ENCODE peak calls at places on chromosomes 4 and X, in nine cellular contexts. One of them, this sample, is unnamed.
A peak's percentile ranks its signal among the peaks of the same experiment; 100 is the strongest.

GRCh38 chrX:54786972-54787371 is 11.1 kb downstream of the ITIH6 start:
- DNase-seq in gastrocnemius medialis: no peak
- DNase-seq in H9: peak; percentile 46
- DNase-seq in right atrium auricular region: no peak
- DNase-seq in body of pancreas: peak; percentile 16
- DNase-seq in HCT116: no peak
- DNase-seq in heart left ventricle: no peak
- DNase-seq in neural progenitor cell: no peak
- DNase-seq in Panc1: no peak
- DNase-seq in this sample: no peak

GRCh38 chrX:97494756-97495372 is 611.2 kb downstream of the RPA4 start:
- DNase-seq in gastrocnemius medialis: no peak
- DNase-seq in H9: no peak
- DNase-seq in right atrium auricular region: no peak
- DNase-seq in body of pancreas: no peak
- DNase-seq in HCT116: no peak
- DNase-seq in heart left ventricle: no peak
- DNase-seq in neural progenitor cell: no peak
- DNase-seq in Panc1: no peak
- DNase-seq in this sample: no peak

GRCh38 chrX:120790552-120790951 is 85.1 kb downstream of the CT47B1 start:
- DNase-seq in gastrocnemius medialis: no peak
- DNase-seq in H9: no peak
- DNase-seq in right atrium auricular region: no peak
- DNase-seq in body of pancreas: no peak
- DNase-seq in HCT116: no peak
- DNase-seq in heart left ventricle: no peak
- DNase-seq in neural progenitor cell: no peak
- DNase-seq in Panc1: no peak
- DNase-seq in this sample: no peak

GRCh38 chr4:30916337-30917274 is 196.4 kb downstream of the PCDH7 start:
- DNase-seq in gastrocnemius medialis: no peak
- DNase-seq in H9: no peak
- DNase-seq in right atrium auricular region: no peak
- DNase-seq in body of pancreas: no peak
- DNase-seq in HCT116: no peak
- DNase-seq in heart left ventricle: no peak
- DNase-seq in neural progenitor cell: no peak
- DNase-seq in Panc1: no peak
- DNase-seq in this sample: no peak

GRCh38 chr4:26611879-26612278 is 28.0 kb downstream of the TBC1D19 start:
- DNase-seq in gastrocnemius medialis: no peak
- DNase-seq in H9: no peak
- DNase-seq in right atrium auricular region: no peak
- DNase-seq in body of pancreas: no peak
- DNase-seq in HCT116: no peak
- DNase-seq in heart left ventricle: no peak
- DNase-seq in neural progenitor cell: no peak
- DNase-seq in Panc1: no peak
- DNase-seq in this sample: no peak

GRCh38 chr4:177185151-177185550 is 124.5 kb upstream of the NEIL3 start:
- DNase-seq in gastrocnemius medialis: no peak
- DNase-seq in H9: no peak
- DNase-seq in right atrium auricular region: no peak
- DNase-seq in body of pancreas: no peak
- DNase-seq in HCT116: no peak
- DNase-seq in heart left ventricle: no peak
- DNase-seq in neural progenitor cell: peak; percentile 15
- DNase-seq in Panc1: no peak
- DNase-seq in this sample: no peak

GRCh38 chr4:16415751-16416150 is 189.5 kb upstream of the TAPT1 start:
- DNase-seq in gastrocnemius medialis: no peak
- DNase-seq in H9: no peak
- DNase-seq in right atrium auricular region: no peak
- DNase-seq in body of pancreas: no peak
- DNase-seq in HCT116: no peak
- DNase-seq in heart left ventricle: no peak
- DNase-seq in neural progenitor cell: no peak
- DNase-seq in Panc1: no peak
- DNase-seq in this sample: no peak

GRCh38 chr4:88938138-88938537 is 118.8 kb downstream of the FAM13A start:
- DNase-seq in gastrocnemius medialis: no peak
- DNase-seq in H9: no peak
- DNase-seq in right atrium auricular region: no peak
- DNase-seq in body of pancreas: no peak
- DNase-seq in HCT116: no peak
- DNase-seq in heart left ventricle: no peak
- DNase-seq in neural progenitor cell: no peak
- DNase-seq in Panc1: no peak
- DNase-seq in this sample: no peak

GRCh38 chrX:1246816-1247215 is 21.8 kb upstream of the CSF2RA start:
- DNase-seq in gastrocnemius medialis: no peak
- DNase-seq in H9: peak; percentile 81
- DNase-seq in right atrium auricular region: peak; percentile 81
- DNase-seq in body of pancreas: peak; percentile 59
- DNase-seq in HCT116: peak; percentile 74
- DNase-seq in heart left ventricle: peak; percentile 59
- DNase-seq in neural progenitor cell: peak; percentile 72
- DNase-seq in Panc1: peak; percentile 32
- DNase-seq in this sample: no peak

GRCh38 chrX:19642517-19643109 is 127.3 kb upstream of the MAP3K15 start:
- DNase-seq in gastrocnemius medialis: no peak
- DNase-seq in H9: no peak
- DNase-seq in right atrium auricular region: no peak
- DNase-seq in body of pancreas: no peak
- DNase-seq in HCT116: no peak
- DNase-seq in heart left ventricle: no peak
- DNase-seq in neural progenitor cell: no peak
- DNase-seq in Panc1: no peak
- DNase-seq in this sample: no peak

GRCh38 chr4:10144479-10144878 is 27.9 kb upstream of the WDR1 start:
- DNase-seq in gastrocnemius medialis: no peak
- DNase-seq in H9: no peak
- DNase-seq in right atrium auricular region: no peak
- DNase-seq in body of pancreas: no peak
- DNase-seq in HCT116: no peak
- DNase-seq in heart left ventricle: no peak
- DNase-seq in neural progenitor cell: no peak
- DNase-seq in Panc1: no peak
- DNase-seq in this sample: no peak

GRCh38 chr4:76752911-76753494 is 144.9 kb downstream of the SOWAHB start:
- DNase-seq in gastrocnemius medialis: no peak
- DNase-seq in H9: no peak
- DNase-seq in right atrium auricular region: no peak
- DNase-seq in body of pancreas: no peak
- DNase-seq in HCT116: peak; percentile 64
- DNase-seq in heart left ventricle: no peak
- DNase-seq in neural progenitor cell: no peak
- DNase-seq in Panc1: no peak
- DNase-seq in this sample: no peak

GRCh38 chr4:189409158-189409557 is 531.5 kb upstream of the FRG1 start:
- DNase-seq in gastrocnemius medialis: no peak
- DNase-seq in H9: no peak
- DNase-seq in right atrium auricular region: no peak
- DNase-seq in body of pancreas: no peak
- DNase-seq in HCT116: no peak
- DNase-seq in heart left ventricle: no peak
- DNase-seq in neural progenitor cell: no peak
- DNase-seq in Panc1: no peak
- DNase-seq in this sample: no peak

GRCh38 chrX:40109288-40110008 is 11.7 kb upstream of the BCOR start:
- DNase-seq in gastrocnemius medialis: no peak
- DNase-seq in H9: peak; percentile 73
- DNase-seq in right atrium auricular region: peak; percentile 72
- DNase-seq in body of pancreas: peak; percentile 76
- DNase-seq in HCT116: no peak
- DNase-seq in heart left ventricle: peak; percentile 71
- DNase-seq in neural progenitor cell: peak; percentile 73
- DNase-seq in Panc1: no peak
- DNase-seq in this sample: no peak

GRCh38 chr4:71229477-71230257 is 109.2 kb upstream of the SLC4A4 start:
- DNase-seq in gastrocnemius medialis: no peak
- DNase-seq in H9: peak; percentile 36
- DNase-seq in right atrium auricular region: no peak
- DNase-seq in body of pancreas: peak; percentile 48
- DNase-seq in HCT116: peak; percentile 7
- DNase-seq in heart left ventricle: peak; percentile 31
- DNase-seq in neural progenitor cell: peak; percentile 64
- DNase-seq in Panc1: peak; percentile 13
- DNase-seq in this sample: peak; percentile 14

GRCh38 chrX:70253377-70254062 is 6.5 kb downstream of the P2RY4 start:
- DNase-seq in gastrocnemius medialis: no peak
- DNase-seq in H9: no peak
- DNase-seq in right atrium auricular region: no peak
- DNase-seq in body of pancreas: no peak
- DNase-seq in HCT116: peak; percentile 39
- DNase-seq in heart left ventricle: no peak
- DNase-seq in neural progenitor cell: no peak
- DNase-seq in Panc1: no peak
- DNase-seq in this sample: no peak

GRCh38 chr4:173520921-173521473 is 9.0 kb downstream of the HAND2 start:
- DNase-seq in gastrocnemius medialis: no peak
- DNase-seq in H9: no peak
- DNase-seq in right atrium auricular region: no peak
- DNase-seq in body of pancreas: no peak
- DNase-seq in HCT116: no peak
- DNase-seq in heart left ventricle: no peak
- DNase-seq in neural progenitor cell: peak; percentile 23
- DNase-seq in Panc1: no peak
- DNase-seq in this sample: no peak

DNA sequence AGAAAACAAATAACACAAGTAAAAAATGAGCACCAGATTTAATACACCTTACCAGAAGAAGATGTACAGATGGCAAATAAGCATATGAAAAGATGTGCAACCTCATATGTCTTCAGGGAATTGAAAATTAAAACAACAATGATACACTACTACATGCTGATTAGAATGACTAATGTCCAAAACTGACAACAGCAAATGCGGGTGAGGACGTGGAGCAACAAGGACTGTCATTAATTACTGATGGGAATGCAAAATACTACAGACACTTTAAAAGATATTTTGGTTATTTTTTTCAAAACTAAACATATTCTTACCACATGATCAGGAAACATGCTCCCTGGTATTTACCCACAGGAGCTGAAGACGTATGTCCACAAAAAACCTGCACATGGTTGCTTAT is 140.3 kb downstream of the FRYL start:
- DNase-seq in gastrocnemius medialis: no peak
- DNase-seq in H9: no peak
- DNase-seq in right atrium auricular region: no peak
- DNase-seq in body of pancreas: no peak
- DNase-seq in HCT116: no peak
- DNase-seq in heart left ventricle: no peak
- DNase-seq in neural progenitor cell: no peak
- DNase-seq in Panc1: no peak
- DNase-seq in this sample: no peak
- H3K27ac ChIP-seq in gastrocnemius medialis: no peak overlapping the region
- H3K27ac ChIP-seq in H9: no peak overlapping the region
- H3K27ac ChIP-seq in right atrium auricular region: no peak overlapping the region
- H3K27ac ChIP-seq in body of pancreas: no peak overlapping the region
- H3K27ac ChIP-seq in HCT116: no peak overlapping the region
- H3K27ac ChIP-seq in heart left ventricle: no peak overlapping the region
- H3K27ac ChIP-seq in neural progenitor cell: no peak overlapping the region
- H3K27ac ChIP-seq in Panc1: no peak overlapping the region
- H3K27ac ChIP-seq in this sample: peak overlapping the region; percentile 78

DNA sequence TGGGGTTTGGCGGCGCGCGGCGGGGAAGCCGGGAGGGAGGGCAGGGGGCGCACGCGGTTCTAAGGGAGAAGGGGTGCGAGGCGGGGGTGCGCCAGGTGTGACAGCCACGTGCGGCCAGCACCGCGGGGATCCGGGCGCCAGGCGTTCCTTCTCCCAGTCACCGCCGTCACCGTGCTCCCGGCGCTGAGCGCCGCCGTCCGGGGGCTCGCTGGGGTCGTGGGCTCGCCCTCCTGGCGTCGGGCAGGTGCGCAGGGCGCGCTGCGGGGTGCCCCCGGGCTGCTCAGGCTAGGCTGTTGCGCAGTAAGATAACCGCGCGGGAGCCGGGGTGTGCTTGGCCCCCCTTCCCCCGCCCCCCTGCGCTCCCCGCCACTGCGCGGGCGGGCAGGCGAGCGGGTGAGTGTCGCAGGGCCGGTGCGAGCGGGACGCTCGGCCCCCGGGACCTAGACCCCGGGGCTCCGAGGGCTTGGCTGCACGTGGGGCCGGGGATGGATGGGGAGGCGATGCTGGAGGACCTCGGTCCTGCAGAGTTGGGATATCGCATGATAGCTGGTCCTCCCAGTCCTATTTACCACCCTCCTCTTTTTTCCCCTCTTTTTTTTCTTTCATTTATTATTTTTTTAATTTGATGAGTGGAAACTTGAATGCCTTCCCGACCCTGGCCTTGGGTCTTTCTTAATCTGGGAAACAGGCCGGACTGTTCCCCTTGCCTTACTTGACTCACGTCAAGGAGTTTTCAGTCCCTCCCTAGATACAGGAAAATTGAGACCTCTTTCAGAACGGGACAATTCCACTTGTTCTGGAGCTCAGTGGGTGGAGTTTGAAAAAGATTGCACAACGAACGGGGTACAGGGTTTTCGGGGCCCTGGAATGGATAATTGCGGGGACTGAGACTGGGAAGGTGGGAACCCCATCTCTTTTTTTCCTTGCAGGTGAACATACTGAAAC is 797 bp downstream of the TXLNG start:
- DNase-seq in gastrocnemius medialis: no peak
- DNase-seq in H9: no peak
- DNase-seq in right atrium auricular region: no peak
- DNase-seq in body of pancreas: no peak
- DNase-seq in HCT116: no peak
- DNase-seq in heart left ventricle: no peak
- DNase-seq in neural progenitor cell: peak; percentile 73
- DNase-seq in Panc1: no peak
- DNase-seq in this sample: no peak
- H3K27ac ChIP-seq in gastrocnemius medialis: peak overlapping the region; percentile 91
- H3K27ac ChIP-seq in H9: no peak overlapping the region
- H3K27ac ChIP-seq in right atrium auricular region: peak overlapping the region; percentile 88
- H3K27ac ChIP-seq in body of pancreas: peak overlapping the region; percentile 80
- H3K27ac ChIP-seq in HCT116: peak overlapping the region; percentile 55
- H3K27ac ChIP-seq in heart left ventricle: peak overlapping the region; percentile 88
- H3K27ac ChIP-seq in neural progenitor cell: peak overlapping the region; percentile 8
- H3K27ac ChIP-seq in Panc1: no peak overlapping the region
- H3K27ac ChIP-seq in this sample: peak overlapping the region; percentile 79

DNA sequence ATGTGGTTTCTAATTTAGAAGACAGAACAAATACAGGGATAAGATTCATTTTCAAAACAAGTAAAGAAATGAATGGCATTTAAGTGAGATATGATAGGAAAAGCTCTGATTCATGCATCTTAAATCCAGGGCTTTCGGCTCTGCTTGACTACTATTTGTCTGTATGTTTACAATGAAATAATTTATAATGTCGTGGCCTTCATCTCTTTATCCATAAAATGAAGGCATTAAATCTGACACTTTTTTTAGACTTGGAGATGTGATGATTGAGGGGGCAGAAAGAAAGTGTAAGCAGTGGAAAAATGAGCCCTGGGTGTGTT is 115.7 kb upstream of the KIT start:
- DNase-seq in gastrocnemius medialis: no peak
- DNase-seq in H9: no peak
- DNase-seq in right atrium auricular region: no peak
- DNase-seq in body of pancreas: no peak
- DNase-seq in HCT116: no peak
- DNase-seq in heart left ventricle: no peak
- DNase-seq in neural progenitor cell: no peak
- DNase-seq in Panc1: no peak
- DNase-seq in this sample: no peak
- H3K27ac ChIP-seq in gastrocnemius medialis: no peak overlapping the region
- H3K27ac ChIP-seq in H9: no peak overlapping the region
- H3K27ac ChIP-seq in right atrium auricular region: no peak overlapping the region
- H3K27ac ChIP-seq in body of pancreas: no peak overlapping the region
- H3K27ac ChIP-seq in HCT116: no peak overlapping the region
- H3K27ac ChIP-seq in heart left ventricle: no peak overlapping the region
- H3K27ac ChIP-seq in neural progenitor cell: no peak overlapping the region
- H3K27ac ChIP-seq in Panc1: no peak overlapping the region
- H3K27ac ChIP-seq in this sample: no peak overlapping the region

GRCh38 chr4:14871676-14872430 is 130.4 kb upstream of the CPEB2 start:
- DNase-seq in gastrocnemius medialis: no peak
- DNase-seq in H9: peak; percentile 65
- DNase-seq in right atrium auricular region: no peak
- DNase-seq in body of pancreas: peak; percentile 27
- DNase-seq in HCT116: peak; percentile 2
- DNase-seq in heart left ventricle: no peak
- DNase-seq in neural progenitor cell: peak; percentile 27
- DNase-seq in Panc1: no peak
- DNase-seq in this sample: no peak
- H3K27ac ChIP-seq in gastrocnemius medialis: no peak overlapping the region
- H3K27ac ChIP-seq in H9: no peak overlapping the region
- H3K27ac ChIP-seq in right atrium auricular region: no peak overlapping the region
- H3K27ac ChIP-seq in body of pancreas: no peak overlapping the region
- H3K27ac ChIP-seq in HCT116: no peak overlapping the region
- H3K27ac ChIP-seq in heart left ventricle: no peak overlapping the region
- H3K27ac ChIP-seq in neural progenitor cell: no peak overlapping the region
- H3K27ac ChIP-seq in Panc1: no peak overlapping the region
- H3K27ac ChIP-seq in this sample: no peak overlapping the region

This sample was measured in caudate nucleus.